ENCODE peak calls at places on chromosomes 2 and 18, in five cellular contexts. R is HFF-Myc; P is CD8-positive, alpha-beta T cell; S is BJ; C is epithelial cell of esophagus. Y is an unnamed sample.

GRCh38 chr2:128797937-128798336 is 479.3 kb upstream of the HS6ST1 start:
- DNase-seq in P (no peak), C (no peak), S (no peak), R (no peak), Y (no peak)

GRCh38 chr2:229901819-229902218 is 20.0 kb downstream of the TRIP12 start:
- DNase-seq in C (peak), R (peak), S (no peak), P (no peak), Y (peak)

GRCh38 chr2:121084137-121084680 is 200.8 kb downstream of the TFCP2L1 start:
- DNase-seq in C (peak), S (no peak), R (no peak), P (no peak), Y (no peak)

GRCh38 chr2:47300609-47301276 is 102.2 kb upstream of the MSH2 start:
- DNase-seq in P (no peak), S (no peak), C (no peak), R (no peak), Y (no peak)

GRCh38 chr2:160208662-160209229 is 8.7 kb upstream of the ITGB6 start:
- DNase-seq in C (no peak), S (no peak), R (no peak), P (no peak), Y (no peak)

GRCh38 chr18:57915241-57915640 is 112.1 kb upstream of the ATP8B1 start:
- DNase-seq in C (no peak), S (no peak), R (no peak), P (no peak), Y (peak)

GRCh38 chr2:101038455-101039255 is 36.6 kb downstream of the RPL31 start:
- DNase-seq in R (no peak), S (no peak), C (peak), P (no peak), Y (peak)

GRCh38 chr2:208370881-208371633 is 35.5 kb upstream of the PTH2R start:
- DNase-seq in R (no peak), P (no peak), C (no peak), S (no peak), Y (peak)

GRCh38 chr2:10242451-10242850 is 60.3 kb upstream of the HPCAL1 start:
- DNase-seq in S (no peak), C (no peak), R (no peak), P (no peak), Y (no peak)

GRCh38 chr2:109382236-109382930 is 231.4 kb downstream of the SEPTIN10 start:
- DNase-seq in C (no peak), S (no peak), R (no peak), P (no peak), Y (no peak)

GRCh38 chr2:199444749-199445148 is 13.0 kb downstream of the SATB2 start:
- DNase-seq in S (no peak), P (no peak), C (no peak), R (no peak), Y (no peak)

GRCh38 chr2:75100011-75100680 is 99.2 kb downstream of the TACR1 start:
- DNase-seq in S (peak), R (no peak), C (peak), P (no peak), Y (peak)

GRCh38 chr18:2686349-2686968 is 30.9 kb downstream of the SMCHD1 start:
- DNase-seq in C (no peak), S (no peak), P (no peak), R (no peak), Y (no peak)

GRCh38 chr2:215832791-215833190 is 180.6 kb downstream of the MREG start:
- DNase-seq in R (no peak), P (no peak), S (no peak), C (no peak), Y (peak)

GRCh38 chr2:151824886-151825285 is 3.3 kb downstream of the ARL5A start:
- DNase-seq in P (no peak), R (no peak), S (no peak), C (no peak), Y (no peak)

GRCh38 chr2:158586491-158586890 is 129.7 kb downstream of the PKP4 start:
- DNase-seq in P (no peak), S (peak), R (no peak), C (peak), Y (peak)

GRCh38 chr18:45155526-45155925 is 459.8 kb upstream of the SLC14A2 start:
- DNase-seq in R (no peak), C (peak), P (no peak), S (no peak), Y (peak)

GRCh38 chr18:48902023-48902855 is 48.5 kb downstream of the SMAD7 start:
- DNase-seq in P (no peak), S (peak), C (peak), R (peak), Y (peak)

GRCh38 chr18:69727912-69728572 is 219.6 kb downstream of the CD226 start:
- DNase-seq in C (no peak), R (no peak), P (no peak), S (no peak), Y (no peak)

GRCh38 chr2:27703638-27704341 is 40.1 kb downstream of the SLC4A1AP start:
- DNase-seq in R (peak), S (peak), P (peak), C (peak), Y (peak)

GRCh38 chr2:124805060-124805459 is 780.0 kb downstream of the CNTNAP5 start:
- DNase-seq in P (no peak), S (no peak), C (no peak), R (no peak), Y (no peak)

DNA sequence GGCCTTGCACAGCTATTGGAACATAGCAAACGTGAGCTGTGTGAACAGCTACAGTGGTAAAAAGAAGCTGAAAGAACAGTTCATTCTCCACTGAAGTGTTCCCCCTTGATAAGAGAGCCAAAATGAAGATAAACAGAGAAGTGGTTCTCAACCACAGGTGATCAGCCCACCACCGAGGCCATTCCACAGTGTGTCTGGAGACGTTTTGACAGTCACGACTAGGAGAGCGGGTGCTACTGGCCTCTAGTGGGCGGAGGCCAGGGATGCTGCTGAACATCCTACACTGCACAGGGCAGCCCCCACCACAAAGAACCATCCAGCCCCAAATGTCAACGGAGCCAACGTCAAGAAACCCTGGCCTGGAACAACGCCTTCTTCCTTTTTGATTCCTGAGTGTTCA is 38.4 kb downstream of the ADCY3 start:
- DNase-seq in S (no peak), C (no peak), R (no peak), P (no peak), Y (no peak)
- TF ChIP-seq CTCF in S (no peak), C (no peak), R (peak), P (no peak), Y (no peak)

GRCh38 chr2:69694894-69695849 is 46.8 kb upstream of the ANXA4 start:
- DNase-seq in C (peak), P (no peak), R (no peak), S (peak), Y (peak)
- H3K4me3 ChIP-seq in C (no peak), P (no peak), R (no peak), S (no peak), Y (no peak)

DNA sequence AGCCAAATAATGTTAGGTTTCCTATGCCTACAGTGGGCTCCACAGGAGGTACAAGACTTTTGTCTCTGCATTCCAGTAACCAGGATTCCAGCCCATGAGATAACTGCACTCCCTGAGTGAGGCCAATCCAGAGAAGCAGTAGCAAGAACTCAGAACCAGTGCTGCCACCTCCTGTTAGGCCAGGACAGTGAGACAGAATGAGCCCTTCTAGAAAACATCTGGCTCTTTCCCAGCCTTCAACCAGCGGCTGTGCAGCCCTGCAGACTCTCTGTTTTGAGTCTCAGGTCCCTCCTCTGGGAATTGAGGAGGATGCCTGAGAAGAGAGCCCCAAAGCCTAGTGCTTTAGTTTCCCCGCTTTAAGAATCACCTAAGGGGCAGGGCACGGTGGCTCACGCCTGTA is 44.2 kb downstream of the ARID5A start:
- DNase-seq in C (peak), S (no peak), P (no peak), R (no peak), Y (no peak)
- TF ChIP-seq CTCF in C (peak), S (no peak), P (no peak), R (peak), Y (peak)

DNA sequence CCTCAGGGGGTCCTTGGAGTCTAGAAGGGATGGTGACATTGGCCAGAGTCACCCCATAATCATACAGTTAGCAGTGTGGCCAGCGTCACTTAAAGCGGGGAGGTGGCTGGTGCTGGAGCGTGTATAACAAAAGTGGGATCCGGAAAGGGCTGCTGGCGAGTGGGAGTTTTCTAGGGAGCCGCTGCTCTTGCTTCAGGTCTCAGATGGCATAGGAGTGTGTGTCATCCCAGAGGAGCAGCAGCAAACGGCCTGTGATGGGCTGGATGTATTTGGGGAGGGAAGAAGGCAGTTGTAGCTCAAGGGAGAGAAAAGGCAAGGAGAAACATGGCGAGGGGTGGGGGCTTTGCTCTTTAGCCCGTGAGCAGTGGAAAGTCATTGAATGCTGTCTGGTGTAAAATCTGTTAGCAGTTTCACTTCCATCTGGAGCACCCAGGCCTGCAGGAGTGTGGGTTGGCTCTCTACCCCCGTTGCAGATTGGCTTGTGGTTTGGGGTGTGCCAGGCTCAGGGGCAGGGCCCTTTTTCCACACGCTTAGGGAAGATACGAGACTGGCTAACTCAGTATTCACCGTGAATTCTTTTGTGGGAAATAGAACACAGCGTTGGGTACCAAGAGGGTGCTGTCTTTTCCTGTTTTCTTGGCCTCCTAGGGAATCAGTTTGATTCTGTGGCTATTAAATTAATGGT is 120.5 kb downstream of the AGAP1 start:
- DNase-seq in S (no peak), R (no peak), P (no peak), C (no peak), Y (no peak)
- H3K4me3 ChIP-seq in S (no peak), R (no peak), P (no peak), C (no peak), Y (no peak)

GRCh38 chr2:195017890-195018289 is 639.1 kb upstream of the SLC39A10 start:
- DNase-seq in P (no peak), S (no peak), C (no peak), R (no peak), Y (no peak)
- TF ChIP-seq CTCF in P (no peak), S (no peak), C (no peak), R (no peak), Y (no peak)

GRCh38 chr2:176097820-176098365 is 1.7 kb upstream of the HOXD12 start:
- DNase-seq in S (no peak), P (no peak), R (no peak), C (no peak), Y (no peak)
- H3K4me3 ChIP-seq in S (peak), P (no peak), R (peak), C (no peak), Y (no peak)

GRCh38 chr2:231104115-231104713 is 20.6 kb downstream of the HTR2B start:
- DNase-seq in C (peak), S (peak), R (peak), P (peak), Y (peak)
- TF ChIP-seq CTCF in C (peak), S (peak), R (peak), P (peak), Y (peak)

GRCh38 chr18:60019463-60019840 is 119.7 kb downstream of the PMAIP1 start:
- DNase-seq in P (no peak), R (peak), C (peak), S (peak), Y (peak)
- H3K4me3 ChIP-seq in P (no peak), R (no peak), C (no peak), S (no peak), Y (no peak)

DNA sequence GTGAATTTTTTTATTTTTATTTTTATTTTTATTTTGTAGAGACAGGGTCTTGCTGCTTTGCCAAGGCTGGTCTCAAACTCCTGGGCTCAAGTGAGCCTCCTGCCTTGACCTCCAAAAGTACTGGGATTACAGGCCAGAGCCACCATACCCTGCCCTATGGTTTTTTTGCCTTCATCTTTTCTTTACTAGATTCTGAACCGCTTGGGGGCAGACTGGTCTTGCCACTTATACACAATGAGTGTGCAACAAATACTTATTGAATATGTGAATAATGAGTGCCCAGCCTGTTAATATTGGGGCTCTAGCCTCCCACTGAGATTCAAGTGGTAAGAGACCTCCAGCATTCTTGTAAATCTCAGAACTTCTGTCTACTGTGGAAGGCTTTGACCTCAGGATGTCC is 3.9 kb downstream of the NCK2 start:
- DNase-seq in P (no peak), S (no peak), R (no peak), C (peak), Y (no peak)
- TF ChIP-seq CTCF in P (no peak), S (no peak), R (no peak), C (peak), Y (peak)